ENCODE peak calls at places on chromosome 9, in five cellular contexts. O is GM23248, I is small intestine, E is epithelial cell of esophagus, G is fibroblast of mammary gland. M is an unnamed sample.
A peak's percentile ranks its signal among the peaks of the same experiment; 100 is the strongest.

GRCh38 chr9:97848237-97848581 is 4.8 kb upstream of the FOXE1 start:
- DNase-seq in O (no peak), I (no peak), E (no peak), G (no peak), M (no peak)

GRCh38 chr9:90555351-90556057 is 87.1 kb downstream of the DIRAS2 start:
- DNase-seq in O (no peak), I (no peak), E (no peak), G (no peak), M (no peak)

GRCh38 chr9:72254881-72255545 is 105.8 kb downstream of the GDA start:
- DNase-seq in O (no peak), I (no peak), E (no peak), G (peak; percentile 20), M (no peak)

GRCh38 chr9:7402704-7403389 is 396.7 kb downstream of the DMAC1 start:
- DNase-seq in O (no peak), I (no peak), E (no peak), G (peak; percentile 10), M (no peak)

GRCh38 chr9:136202449-136203405 is 2.2 kb downstream of the LHX3 start:
- DNase-seq in O (no peak), I (no peak), E (no peak), G (no peak), M (no peak)

GRCh38 chr9:76654575-76654974 is 109.7 kb upstream of the PCA3 start:
- DNase-seq in O (peak; percentile 94), I (no peak), E (peak; percentile 82), G (peak; percentile 96), M (no peak)

GRCh38 chr9:136655244-136656225 is 7.2 kb upstream of the EGFL7 start:
- DNase-seq in O (no peak), I (no peak), E (no peak), G (no peak), M (no peak)

GRCh38 chr9:93900436-93900819 is 54.7 kb downstream of the BARX1 start:
- DNase-seq in O (no peak), I (no peak), E (no peak), G (no peak), M (no peak)

GRCh38 chr9:110742741-110743371 is 74.3 kb downstream of the MUSK start:
- DNase-seq in O (peak; percentile 82), I (no peak), E (peak; percentile 14), G (peak; percentile 93), M (no peak)

GRCh38 chr9:87605676-87606075 is 108.0 kb downstream of the DAPK1 start:
- DNase-seq in O (no peak), I (no peak), E (no peak), G (no peak), M (no peak)

GRCh38 chr9:108057421-108058136 is 568.0 kb upstream of the KLF4 start:
- DNase-seq in O (peak; percentile 97), I (peak; percentile 55), E (peak; percentile 97), G (peak; percentile 98), M (no peak)

GRCh38 chr9:123453904-123454321 is 97.9 kb downstream of the CRB2 start:
- DNase-seq in O (no peak), I (peak; percentile 71), E (no peak), G (no peak), M (no peak)

GRCh38 chr9:128005938-128006337 is 25.1 kb upstream of the EEIG1 start:
- DNase-seq in O (no peak), I (no peak), E (no peak), G (no peak), M (no peak)

GRCh38 chr9:134959126-134959970 is 41.6 kb upstream of the FCN1 start:
- DNase-seq in O (no peak), I (no peak), E (no peak), G (no peak), M (no peak)

GRCh38 chr9:85702881-85703280 is 38.9 kb downstream of the AGTPBP1 start:
- DNase-seq in O (no peak), I (no peak), E (no peak), G (peak; percentile 6), M (no peak)

GRCh38 chr9:36006541-36006940 is 30.2 kb upstream of the RECK start:
- DNase-seq in O (no peak), I (peak; percentile 99), E (no peak), G (no peak), M (peak; percentile 11)

GRCh38 chr9:21402387-21403247 is 6.3 kb upstream of the IFNA8 start:
- DNase-seq in O (peak; percentile 58), I (no peak), E (no peak), G (no peak), M (no peak)

DNA sequence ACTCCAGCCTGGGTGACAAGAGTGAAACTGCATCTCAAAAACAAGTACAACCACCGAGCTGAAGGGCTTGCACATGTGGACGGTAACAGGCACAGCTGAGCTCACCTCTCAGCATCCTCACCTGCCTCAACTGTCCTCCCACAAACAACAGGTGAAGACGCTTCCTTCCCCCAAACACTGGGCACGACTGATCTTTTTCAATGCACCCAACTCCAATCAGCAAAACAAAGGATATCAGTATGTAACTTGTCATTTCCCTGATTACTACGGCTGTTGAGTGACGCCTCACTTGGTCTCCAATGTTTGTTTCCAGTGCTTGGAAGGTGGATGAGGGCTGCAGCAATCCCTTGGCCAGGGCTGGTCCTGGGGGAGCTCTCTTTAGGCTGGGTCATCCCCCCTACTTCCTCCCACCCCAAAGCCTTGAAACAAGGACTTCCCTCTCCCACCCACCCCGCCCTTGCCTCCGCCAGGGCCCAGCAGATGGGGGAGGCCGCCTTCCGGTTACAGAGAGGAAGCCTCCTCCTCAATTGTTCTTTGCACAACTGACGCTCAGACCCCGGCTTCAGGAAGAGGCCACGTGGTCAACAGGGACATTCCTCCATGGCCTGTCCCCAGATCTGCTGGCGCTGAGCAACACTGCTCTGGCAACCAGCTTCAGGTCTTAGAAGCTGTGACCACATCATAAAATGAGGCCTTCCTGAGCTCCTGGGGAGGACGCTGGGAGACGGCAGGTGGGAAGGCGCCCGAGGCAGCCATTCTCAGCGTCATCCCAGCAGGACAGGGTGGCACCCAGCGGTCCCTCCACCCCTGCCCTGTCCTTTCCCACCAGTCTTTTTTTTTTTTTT is 5.9 kb downstream of the FAM78A start:
- DNase-seq in O (no peak), I (peak; percentile 24), E (no peak), G (no peak), M (peak; percentile 82)
- H3K4me3 ChIP-seq in O (no peak overlapping the region), I (no peak overlapping the region), E (no peak overlapping the region), G (no peak overlapping the region), M (peak overlapping the region; percentile 79)

GRCh38 chr9:18495065-18495464 is 21.1 kb downstream of the ADAMTSL1 start:
- DNase-seq in O (no peak), I (no peak), E (peak; percentile 25), G (no peak), M (no peak)

GRCh38 chr9:18499987-18500386 is 26.0 kb downstream of the ADAMTSL1 start:
- DNase-seq in O (no peak), I (no peak), E (peak; percentile 66), G (no peak), M (no peak)

GRCh38 chr9:18498947-18499585 is 25.1 kb downstream of the ADAMTSL1 start:
- DNase-seq in O (no peak), I (no peak), E (no peak), G (no peak), M (no peak)

GRCh38 chr9:18493361-18494015 is 19.5 kb downstream of the ADAMTSL1 start:
- DNase-seq in O (peak; percentile 75), I (no peak), E (peak; percentile 72), G (peak; percentile 92), M (no peak)

DNA sequence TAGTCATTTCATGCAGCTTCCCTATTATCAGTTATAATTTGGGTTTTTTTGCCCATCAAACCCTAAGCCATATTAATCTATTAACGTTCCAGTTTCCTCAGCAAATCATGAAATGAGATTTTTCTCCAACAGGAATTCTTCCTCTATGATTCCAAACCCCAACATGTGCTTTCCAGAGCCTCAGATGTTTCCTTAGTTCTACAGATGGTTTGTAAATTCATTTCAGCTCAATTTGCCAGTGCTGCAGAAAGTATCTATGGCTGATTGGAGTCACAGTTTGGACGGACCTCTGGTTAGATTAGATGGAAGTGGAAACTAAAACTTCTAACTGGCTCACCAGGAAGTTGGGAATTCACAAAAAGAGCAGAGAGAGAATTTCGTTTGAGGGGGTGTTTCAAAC is 22.6 kb downstream of the ADAMTSL1 start:
- DNase-seq in O (peak; percentile 34), I (no peak), E (no peak), G (no peak), M (no peak)
- H3K4me3 ChIP-seq in O (peak overlapping the region; percentile 21), I (no peak overlapping the region), E (no peak overlapping the region), G (no peak overlapping the region), M (no peak overlapping the region)

GRCh38 chr9:112887377-112887776 is 3.3 kb downstream of the SLC46A2 start:
- DNase-seq in O (no peak), I (no peak), E (no peak), G (peak; percentile 17), M (peak; percentile 14)

GRCh38 chr9:112890106-112891081 is at the start of gene SLC46A2:
- DNase-seq in O (peak; percentile 49), I (no peak), E (peak; percentile 17), G (no peak), M (no peak)

GRCh38 chr9:112894699-112895098 is 4.0 kb upstream of the SLC46A2 start:
- DNase-seq in O (no peak), I (no peak), E (no peak), G (peak; percentile 38), M (no peak)

GRCh38 chr9:112894031-112894430 is 3.4 kb upstream of the SLC46A2 start:
- DNase-seq in O (peak; percentile 60), I (no peak), E (peak; percentile 73), G (peak; percentile 54), M (no peak)

DNA sequence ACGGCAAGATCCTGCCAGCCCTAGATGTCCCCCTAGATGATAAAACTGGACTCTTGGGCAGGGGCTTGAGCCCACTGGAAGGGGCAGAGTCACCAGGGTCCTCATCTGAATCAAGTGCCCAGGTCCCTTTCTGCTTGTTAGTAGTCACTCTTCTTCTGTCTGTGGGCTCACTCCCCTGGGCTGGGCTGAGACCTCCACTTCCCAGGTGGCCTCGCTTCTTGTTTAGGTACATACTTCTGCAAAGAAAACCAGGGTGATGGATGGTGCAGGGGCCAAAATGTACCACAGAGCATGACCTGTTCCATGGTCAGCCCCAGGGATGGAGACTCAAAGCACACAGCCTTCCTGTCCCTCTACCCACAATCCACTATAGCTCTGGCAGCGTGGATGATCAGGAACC is 845 bp upstream of the SLC46A2 start:
- DNase-seq in O (no peak), I (no peak), E (no peak), G (no peak), M (no peak)
- H3K4me3 ChIP-seq in O (no peak overlapping the region), I (no peak overlapping the region), E (no peak overlapping the region), G (no peak overlapping the region), M (no peak overlapping the region)

DNA sequence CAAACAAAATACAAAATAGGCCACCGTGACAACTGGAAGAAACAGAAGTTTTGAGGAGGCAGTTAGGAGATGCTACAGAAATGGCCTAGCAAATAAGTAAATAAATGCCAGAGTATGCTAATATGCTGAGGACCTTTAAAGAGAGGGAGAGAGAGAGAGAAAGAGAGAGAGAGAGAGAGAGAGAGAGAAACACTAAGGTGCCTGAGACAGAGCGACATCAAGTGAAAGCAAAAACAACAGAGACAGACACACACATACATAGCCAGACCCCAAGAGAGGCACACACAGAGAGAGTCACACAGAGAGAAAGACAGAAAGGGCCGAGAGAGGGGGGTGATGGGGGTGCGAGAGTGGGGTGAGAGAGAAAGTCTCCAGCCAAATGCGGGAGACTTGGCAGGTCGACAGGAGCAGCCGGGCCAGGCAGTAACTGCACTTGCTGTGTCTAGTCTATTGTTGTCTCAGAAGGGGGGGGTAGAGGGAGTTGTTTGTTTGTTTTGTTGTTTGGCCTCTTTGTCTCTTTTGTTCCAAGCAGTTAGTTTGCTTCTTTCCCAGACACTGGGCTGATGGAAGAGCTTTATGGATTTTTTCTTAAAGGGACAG is 30.1 kb upstream of the NFIB start:
- DNase-seq in O (no peak), I (no peak), E (peak; percentile 16), G (no peak), M (no peak)
- H3K4me3 ChIP-seq in O (no peak overlapping the region), I (no peak overlapping the region), E (no peak overlapping the region), G (no peak overlapping the region), M (no peak overlapping the region)